ENCODE peak calls at places on chromosome 10, in seven cellular contexts. Q, L, S, J, K, R and G are unnamed samples.

GRCh38 chr10:101224060-101224909 is 5.0 kb downstream of the LBX1 start:
- DNase-seq in Q (no peak), L (no peak), S (no peak), J (peak; percentile 78), K (no peak), R (no peak), G (no peak)

GRCh38 chr10:132716691-132717490 is 69.1 kb downstream of the NKX6-2 start:
- DNase-seq in Q (no peak), L (peak; percentile 22), S (no peak), J (no peak), K (no peak), R (no peak), G (no peak)

GRCh38 chr10:46232666-46233065 is 54.1 kb upstream of the ANTXRL start:
- DNase-seq in Q (no peak), L (no peak), S (no peak), J (no peak), K (no peak), R (no peak), G (no peak)

GRCh38 chr10:110081914-110082313 is 74.1 kb downstream of the ADD3 start:
- DNase-seq in Q (no peak), L (peak; percentile 59), S (peak; percentile 31), J (no peak), K (no peak), R (no peak), G (peak; percentile 35)

GRCh38 chr10:29127037-29127436 is 161.8 kb upstream of the LYZL1 start:
- DNase-seq in Q (no peak), L (no peak), S (no peak), J (no peak), K (no peak), R (no peak), G (no peak)

GRCh38 chr10:113518415-113518814 is 34.4 kb upstream of the HABP2 start:
- DNase-seq in Q (no peak), L (no peak), S (no peak), J (no peak), K (no peak), R (no peak), G (no peak)

GRCh38 chr10:117003336-117003735 is 1.7 kb downstream of the SHTN1 start:
- DNase-seq in Q (no peak), L (no peak), S (no peak), J (no peak), K (no peak), R (no peak), G (no peak)

GRCh38 chr10:16792675-16793074 is 24.5 kb downstream of the RSU1 start:
- DNase-seq in Q (no peak), L (peak; percentile 84), S (peak; percentile 34), J (no peak), K (no peak), R (no peak), G (no peak)

GRCh38 chr10:124155781-124156401 is 62.5 kb upstream of the CHST15 start:
- DNase-seq in Q (peak; percentile 72), L (peak; percentile 72), S (no peak), J (no peak), K (no peak), R (no peak), G (no peak)

GRCh38 chr10:79081353-79082034 is 12.7 kb downstream of the ZMIZ1 start:
- DNase-seq in Q (no peak), L (peak; percentile 70), S (no peak), J (no peak), K (no peak), R (peak; percentile 41), G (no peak)

GRCh38 chr10:103736763-103737162 is 118.6 kb downstream of the SH3PXD2A start:
- DNase-seq in Q (no peak), L (no peak), S (no peak), J (peak; percentile 95), K (peak; percentile 38), R (no peak), G (no peak)

GRCh38 chr10:121593267-121593666 is 5.0 kb downstream of the FGFR2 start:
- DNase-seq in Q (peak; percentile 23), L (no peak), S (no peak), J (no peak), K (no peak), R (no peak), G (no peak)

GRCh38 chr10:28796606-28797512 is 119.5 kb downstream of the BAMBI start:
- DNase-seq in Q (peak; percentile 91), L (peak; percentile 80), S (peak; percentile 36), J (no peak), K (no peak), R (peak; percentile 28), G (peak; percentile 15)

GRCh38 chr10:16987129-16987670 is 142.4 kb downstream of the CUBN start:
- DNase-seq in Q (no peak), L (no peak), S (no peak), J (no peak), K (no peak), R (no peak), G (no peak)

GRCh38 chr10:115171392-115171960 is 78.3 kb downstream of the ATRNL1 start:
- DNase-seq in Q (no peak), L (no peak), S (no peak), J (no peak), K (peak; percentile 1), R (peak; percentile 11), G (no peak)

GRCh38 chr10:78511324-78512204 is 477.9 kb downstream of the RPS24 start:
- DNase-seq in Q (no peak), L (no peak), S (no peak), J (no peak), K (no peak), R (no peak), G (no peak)

GRCh38 chr10:132153616-132154217 is 33.0 kb upstream of the DPYSL4 start:
- DNase-seq in Q (peak; percentile 23), L (no peak), S (no peak), J (no peak), K (no peak), R (no peak), G (no peak)

GRCh38 chr10:71241899-71242620 is 29.7 kb downstream of the UNC5B start:
- DNase-seq in Q (no peak), L (peak; percentile 67), S (no peak), J (no peak), K (no peak), R (no peak), G (peak; percentile 39)

GRCh38 chr10:95183132-95183450 is 10.9 kb upstream of the ACSM6 start:
- DNase-seq in Q (no peak), L (no peak), S (no peak), J (no peak), K (no peak), R (no peak), G (no peak)

GRCh38 chr10:5434017-5434753 is 21.8 kb downstream of the NET1 start:
- DNase-seq in Q (no peak), L (no peak), S (no peak), J (peak; percentile 35), K (no peak), R (peak; percentile 70), G (no peak)

DNA sequence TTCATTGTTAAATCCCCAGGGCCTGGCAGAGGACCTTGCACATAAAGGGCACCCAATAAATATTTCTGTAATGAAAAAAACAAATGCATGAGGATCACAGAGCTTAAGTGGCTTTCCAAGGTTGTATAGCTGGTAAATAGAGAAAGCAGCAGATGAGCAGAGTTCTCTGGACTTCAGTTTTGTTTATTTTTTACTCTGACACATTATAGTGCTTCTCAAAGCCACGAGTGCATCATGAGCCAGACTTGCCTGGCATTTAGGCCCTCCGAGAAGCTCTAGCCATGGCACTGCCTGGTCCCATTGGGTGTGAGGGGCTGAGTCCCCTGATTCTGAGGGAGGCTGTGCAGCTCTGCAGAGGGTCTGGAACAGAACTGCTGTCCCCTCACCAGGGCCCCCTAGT is 87.2 kb upstream of the ZNF32 start:
- DNase-seq in Q (no peak), L (no peak), S (no peak), J (no peak), K (no peak), R (no peak), G (no peak)
- H3K27me3 ChIP-seq in Q (no peaks in the 10 kb centered on the region), L (no peaks in the 10 kb centered on the region), S (no peaks in the 10 kb centered on the region), J (no peaks in the 10 kb centered on the region), K (no peaks in the 10 kb centered on the region), R (no peaks in the 10 kb centered on the region), G (no peaks in the 10 kb centered on the region)

GRCh38 chr10:11796439-11796838 is 26.7 kb upstream of the PROSER2 start:
- DNase-seq in Q (no peak), L (no peak), S (no peak), J (no peak), K (no peak), R (no peak), G (no peak)

GRCh38 chr10:11793762-11794479 is 29.2 kb upstream of the PROSER2 start:
- DNase-seq in Q (no peak), L (no peak), S (no peak), J (no peak), K (no peak), R (peak; percentile 65), G (no peak)

GRCh38 chr10:11797281-11797680 is 25.9 kb upstream of the PROSER2 start:
- DNase-seq in Q (no peak), L (no peak), S (no peak), J (no peak), K (no peak), R (no peak), G (no peak)

GRCh38 chr10:11794566-11794965 is 28.6 kb upstream of the PROSER2 start:
- DNase-seq in Q (no peak), L (no peak), S (no peak), J (no peak), K (no peak), R (peak; percentile 55), G (no peak)

DNA sequence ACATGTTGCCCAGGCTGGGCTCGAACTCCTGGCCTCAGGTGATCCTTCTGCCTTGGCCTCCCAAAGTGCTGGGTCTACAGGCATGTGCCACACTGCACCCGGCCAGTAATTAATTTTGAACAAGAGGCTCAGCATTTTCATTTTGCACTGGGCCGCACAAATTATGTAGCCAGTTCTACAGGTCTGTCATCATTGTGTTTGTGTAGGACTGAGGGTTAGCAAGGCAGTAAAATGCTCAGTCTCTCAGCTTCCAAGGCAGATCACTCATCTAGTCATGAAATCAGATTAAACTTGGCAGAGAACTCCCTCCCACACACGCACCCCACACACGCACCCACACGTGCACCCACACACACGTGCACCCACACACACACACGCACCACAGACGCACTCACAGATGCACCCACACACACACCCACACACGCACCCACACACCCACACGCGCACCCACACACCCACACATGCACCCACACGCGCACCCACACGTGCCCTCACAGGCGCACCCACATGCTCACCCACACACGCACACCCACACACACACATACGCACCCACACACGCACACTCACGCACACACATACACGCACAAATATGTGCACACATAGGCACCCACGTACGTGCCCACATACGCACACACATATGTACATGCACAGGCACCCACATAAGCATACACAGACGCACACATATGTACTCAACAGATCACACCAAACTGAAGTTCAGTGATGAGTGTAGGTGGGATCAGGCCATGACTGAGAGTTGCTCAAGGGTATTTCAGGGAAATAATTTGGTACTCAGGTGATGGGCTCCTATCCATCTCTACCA is 27.8 kb upstream of the PROSER2 start:
- DNase-seq in Q (no peak), L (no peak), S (no peak), J (no peak), K (no peak), R (no peak), G (no peak)
- H3K27me3 ChIP-seq in Q (no peaks in the 10 kb centered on the region), L (no peaks in the 10 kb centered on the region), S (peaks cover 4% of the 10 kb centered on the region), J (no peaks in the 10 kb centered on the region), K (peaks cover 3% of the 10 kb centered on the region), R (no peaks in the 10 kb centered on the region), G (no peaks in the 10 kb centered on the region)

GRCh38 chr10:129951251-129951808 is 12.7 kb downstream of the EBF3 start:
- DNase-seq in Q (peak; percentile 13), L (no peak), S (no peak), J (no peak), K (no peak), R (no peak), G (no peak)
- H3K27me3 ChIP-seq in Q (no peaks in the 10 kb centered on the region), L (no peaks in the 10 kb centered on the region), S (peaks cover 4% of the 10 kb centered on the region), J (peaks cover 21% of the 10 kb centered on the region), K (peaks cover 1% of the 10 kb centered on the region), R (peaks cover 26% of the 10 kb centered on the region), G (no peaks in the 10 kb centered on the region)

GRCh38 chr10:49689882-49690510 is 10.5 kb downstream of the C10orf53 start:
- DNase-seq in Q (no peak), L (no peak), S (no peak), J (peak; percentile 63), K (no peak), R (no peak), G (no peak)
- H3K27me3 ChIP-seq in Q (no peaks in the 10 kb centered on the region), L (no peaks in the 10 kb centered on the region), S (peaks cover 31% of the 10 kb centered on the region), J (peaks cover 69% of the 10 kb centered on the region), K (peaks cover 33% of the 10 kb centered on the region), R (peaks cover 46% of the 10 kb centered on the region), G (peaks cover 5% of the 10 kb centered on the region)